ENCODE peak calls at places on chromosomes 5 and 9, in five cellular contexts. One of them, this sample, is unnamed.

GRCh38 chr9:131273146-131273545 is 3.2 kb downstream of the FAM78A start:
- DNase-seq in activated naive CD4-positive, alpha-beta T cell treated with Interleukin-2 at 50 U/mL for 16 hours: no peak
- DNase-seq in astrocyte: no peak
- DNase-seq in KG1: peak
- DNase-seq in effector memory CD4-positive, alpha-beta T cell: no peak
- DNase-seq in this sample: peak

GRCh38 chr5:73346878-73347408 is 101.6 kb downstream of the FOXD1 start:
- DNase-seq in activated naive CD4-positive, alpha-beta T cell treated with Interleukin-2 at 50 U/mL for 16 hours: no peak
- DNase-seq in astrocyte: no peak
- DNase-seq in KG1: no peak
- DNase-seq in effector memory CD4-positive, alpha-beta T cell: no peak
- DNase-seq in this sample: no peak

GRCh38 chr9:3936520-3937235 is 363.2 kb downstream of the GLIS3 start:
- DNase-seq in activated naive CD4-positive, alpha-beta T cell treated with Interleukin-2 at 50 U/mL for 16 hours: no peak
- DNase-seq in astrocyte: no peak
- DNase-seq in KG1: no peak
- DNase-seq in effector memory CD4-positive, alpha-beta T cell: no peak
- DNase-seq in this sample: no peak

GRCh38 chr9:104586496-104587180 is 12.6 kb downstream of the OR13C5 start:
- DNase-seq in activated naive CD4-positive, alpha-beta T cell treated with Interleukin-2 at 50 U/mL for 16 hours: no peak
- DNase-seq in astrocyte: no peak
- DNase-seq in KG1: no peak
- DNase-seq in effector memory CD4-positive, alpha-beta T cell: no peak
- DNase-seq in this sample: no peak

GRCh38 chr5:151155149-151155776 is 2.3 kb downstream of the ANXA6 start:
- DNase-seq in activated naive CD4-positive, alpha-beta T cell treated with Interleukin-2 at 50 U/mL for 16 hours: peak
- DNase-seq in astrocyte: no peak
- DNase-seq in KG1: no peak
- DNase-seq in effector memory CD4-positive, alpha-beta T cell: peak
- DNase-seq in this sample: peak

GRCh38 chr5:16578474-16578883 is 38.3 kb downstream of the RETREG1 start:
- DNase-seq in activated naive CD4-positive, alpha-beta T cell treated with Interleukin-2 at 50 U/mL for 16 hours: no peak
- DNase-seq in astrocyte: no peak
- DNase-seq in KG1: no peak
- DNase-seq in effector memory CD4-positive, alpha-beta T cell: no peak
- DNase-seq in this sample: no peak

GRCh38 chr5:139863361-139863760 is 67.8 kb downstream of the PSD2 start:
- DNase-seq in activated naive CD4-positive, alpha-beta T cell treated with Interleukin-2 at 50 U/mL for 16 hours: no peak
- DNase-seq in astrocyte: no peak
- DNase-seq in KG1: no peak
- DNase-seq in effector memory CD4-positive, alpha-beta T cell: no peak
- DNase-seq in this sample: no peak

GRCh38 chr9:36939655-36940578 is 94.2 kb downstream of the PAX5 start:
- DNase-seq in activated naive CD4-positive, alpha-beta T cell treated with Interleukin-2 at 50 U/mL for 16 hours: no peak
- DNase-seq in astrocyte: no peak
- DNase-seq in KG1: no peak
- DNase-seq in effector memory CD4-positive, alpha-beta T cell: no peak
- DNase-seq in this sample: no peak

GRCh38 chr9:92680166-92681119 is 10.5 kb upstream of the IPPK start:
- DNase-seq in activated naive CD4-positive, alpha-beta T cell treated with Interleukin-2 at 50 U/mL for 16 hours: no peak
- DNase-seq in astrocyte: peak
- DNase-seq in KG1: no peak
- DNase-seq in effector memory CD4-positive, alpha-beta T cell: no peak
- DNase-seq in this sample: no peak

GRCh38 chr5:159657766-159658165 is 258.5 kb upstream of the ADRA1B start:
- DNase-seq in activated naive CD4-positive, alpha-beta T cell treated with Interleukin-2 at 50 U/mL for 16 hours: no peak
- DNase-seq in astrocyte: no peak
- DNase-seq in KG1: no peak
- DNase-seq in effector memory CD4-positive, alpha-beta T cell: no peak
- DNase-seq in this sample: no peak

GRCh38 chr5:106376522-106376921 is 1294.2 kb downstream of the EFNA5 start:
- DNase-seq in activated naive CD4-positive, alpha-beta T cell treated with Interleukin-2 at 50 U/mL for 16 hours: no peak
- DNase-seq in astrocyte: peak
- DNase-seq in KG1: no peak
- DNase-seq in effector memory CD4-positive, alpha-beta T cell: no peak
- DNase-seq in this sample: no peak

GRCh38 chr9:34546834-34547827 is 24.3 kb upstream of the ENHO start:
- DNase-seq in activated naive CD4-positive, alpha-beta T cell treated with Interleukin-2 at 50 U/mL for 16 hours: peak
- DNase-seq in astrocyte: peak
- DNase-seq in KG1: no peak
- DNase-seq in effector memory CD4-positive, alpha-beta T cell: peak
- DNase-seq in this sample: no peak

GRCh38 chr5:137751869-137752491 is 2.2 kb downstream of the HNRNPA0 start:
- DNase-seq in activated naive CD4-positive, alpha-beta T cell treated with Interleukin-2 at 50 U/mL for 16 hours: no peak
- DNase-seq in astrocyte: peak
- DNase-seq in KG1: no peak
- DNase-seq in effector memory CD4-positive, alpha-beta T cell: no peak
- DNase-seq in this sample: peak

GRCh38 chr5:1936413-1936812 is 53.7 kb upstream of the IRX4 start:
- DNase-seq in activated naive CD4-positive, alpha-beta T cell treated with Interleukin-2 at 50 U/mL for 16 hours: no peak
- DNase-seq in astrocyte: no peak
- DNase-seq in KG1: no peak
- DNase-seq in effector memory CD4-positive, alpha-beta T cell: no peak
- DNase-seq in this sample: no peak

GRCh38 chr9:123322771-123323481 is 33.1 kb upstream of the CRB2 start:
- DNase-seq in activated naive CD4-positive, alpha-beta T cell treated with Interleukin-2 at 50 U/mL for 16 hours: peak
- DNase-seq in astrocyte: no peak
- DNase-seq in KG1: peak
- DNase-seq in effector memory CD4-positive, alpha-beta T cell: peak
- DNase-seq in this sample: peak

GRCh38 chr5:170792878-170793277 is 9.4 kb downstream of the GABRP start:
- DNase-seq in activated naive CD4-positive, alpha-beta T cell treated with Interleukin-2 at 50 U/mL for 16 hours: no peak
- DNase-seq in astrocyte: no peak
- DNase-seq in KG1: no peak
- DNase-seq in effector memory CD4-positive, alpha-beta T cell: no peak
- DNase-seq in this sample: no peak

GRCh38 chr5:144139586-144139985 is 30.9 kb downstream of the YIPF5 start:
- DNase-seq in activated naive CD4-positive, alpha-beta T cell treated with Interleukin-2 at 50 U/mL for 16 hours: no peak
- DNase-seq in astrocyte: peak
- DNase-seq in KG1: no peak
- DNase-seq in effector memory CD4-positive, alpha-beta T cell: no peak
- DNase-seq in this sample: no peak

GRCh38 chr9:35960029-35960655 is 2.2 kb upstream of the OR2S2 start:
- DNase-seq in activated naive CD4-positive, alpha-beta T cell treated with Interleukin-2 at 50 U/mL for 16 hours: no peak
- DNase-seq in astrocyte: peak
- DNase-seq in KG1: no peak
- DNase-seq in effector memory CD4-positive, alpha-beta T cell: no peak
- DNase-seq in this sample: no peak

GRCh38 chr9:13322828-13323550 is 43.5 kb upstream of the MPDZ start:
- DNase-seq in activated naive CD4-positive, alpha-beta T cell treated with Interleukin-2 at 50 U/mL for 16 hours: no peak
- DNase-seq in astrocyte: no peak
- DNase-seq in KG1: no peak
- DNase-seq in effector memory CD4-positive, alpha-beta T cell: no peak
- DNase-seq in this sample: no peak

GRCh38 chr9:121217609-121218292 is 16.1 kb upstream of the RAB14 start:
- DNase-seq in activated naive CD4-positive, alpha-beta T cell treated with Interleukin-2 at 50 U/mL for 16 hours: no peak
- DNase-seq in astrocyte: peak
- DNase-seq in KG1: no peak
- DNase-seq in effector memory CD4-positive, alpha-beta T cell: no peak
- DNase-seq in this sample: no peak

GRCh38 chr9:106069241-106069640 is 374.9 kb downstream of the TMEM38B start:
- DNase-seq in activated naive CD4-positive, alpha-beta T cell treated with Interleukin-2 at 50 U/mL for 16 hours: no peak
- DNase-seq in astrocyte: peak
- DNase-seq in KG1: no peak
- DNase-seq in effector memory CD4-positive, alpha-beta T cell: no peak
- DNase-seq in this sample: no peak

GRCh38 chr5:10416868-10417267 is 24.8 kb upstream of the ROPN1L start:
- DNase-seq in activated naive CD4-positive, alpha-beta T cell treated with Interleukin-2 at 50 U/mL for 16 hours: no peak
- DNase-seq in astrocyte: no peak
- DNase-seq in KG1: no peak
- DNase-seq in effector memory CD4-positive, alpha-beta T cell: no peak
- DNase-seq in this sample: no peak

GRCh38 chr9:20227166-20227874 is 395.0 kb downstream of the MLLT3 start:
- DNase-seq in activated naive CD4-positive, alpha-beta T cell treated with Interleukin-2 at 50 U/mL for 16 hours: no peak
- DNase-seq in astrocyte: peak
- DNase-seq in KG1: no peak
- DNase-seq in effector memory CD4-positive, alpha-beta T cell: no peak
- DNase-seq in this sample: no peak

GRCh38 chr9:133089271-133089671 is 27.5 kb downstream of the CEL start:
- DNase-seq in activated naive CD4-positive, alpha-beta T cell treated with Interleukin-2 at 50 U/mL for 16 hours: no peak
- DNase-seq in astrocyte: no peak
- DNase-seq in KG1: no peak
- DNase-seq in effector memory CD4-positive, alpha-beta T cell: no peak
- DNase-seq in this sample: no peak

GRCh38 chr5:74648835-74649286 is 8.3 kb upstream of the ENC1 start:
- DNase-seq in activated naive CD4-positive, alpha-beta T cell treated with Interleukin-2 at 50 U/mL for 16 hours: peak
- DNase-seq in astrocyte: peak
- DNase-seq in KG1: peak
- DNase-seq in effector memory CD4-positive, alpha-beta T cell: no peak
- DNase-seq in this sample: no peak

GRCh38 chr5:98734646-98735045 is 38.8 kb upstream of the RGMB start:
- DNase-seq in activated naive CD4-positive, alpha-beta T cell treated with Interleukin-2 at 50 U/mL for 16 hours: no peak
- DNase-seq in astrocyte: no peak
- DNase-seq in KG1: no peak
- DNase-seq in effector memory CD4-positive, alpha-beta T cell: no peak
- DNase-seq in this sample: no peak

GRCh38 chr9:114157516-114158176 is 2.3 kb downstream of the COL27A1 start:
- DNase-seq in activated naive CD4-positive, alpha-beta T cell treated with Interleukin-2 at 50 U/mL for 16 hours: no peak
- DNase-seq in astrocyte: peak
- DNase-seq in KG1: no peak
- DNase-seq in effector memory CD4-positive, alpha-beta T cell: no peak
- DNase-seq in this sample: no peak